ENCODE peak calls at places on chromosomes 1 and 21, in four cellular contexts. B is SJSA1, A is psoas muscle, G is H1. S is an unnamed sample. For H3K9me3, the result is how much of the 10 kb centered on the place peaks cover.

GRCh38 chr1:203493901-203494300 is at the start of gene OPTC:
- DNase-seq in B (no peak), A (no peak), G (no peak), S (no peak)

GRCh38 chr21:46423546-46424061 is 35.1 kb upstream of the DIP2A start:
- DNase-seq in B (no peak), A (no peak), G (no peak), S (no peak)

GRCh38 chr1:179230251-179230650 is 774 bp upstream of the ABL2 start:
- DNase-seq in B (peak), A (no peak), G (no peak), S (no peak)

GRCh38 chr1:36989260-36989659 is 45.1 kb downstream of the GRIK3 start:
- DNase-seq in B (no peak), A (no peak), G (no peak), S (no peak)

GRCh38 chr1:215526147-215526845 is 40.8 kb upstream of the KCTD3 start:
- DNase-seq in B (peak), A (no peak), G (no peak), S (no peak)

GRCh38 chr1:167166703-167167100 is 54.0 kb upstream of the POU2F1 start:
- DNase-seq in B (no peak), A (no peak), G (no peak), S (no peak)

GRCh38 chr1:19000065-19000464 is 43.6 kb upstream of the IFFO2 start:
- DNase-seq in B (no peak), A (no peak), G (no peak), S (no peak)

GRCh38 chr1:200180821-200181220 is 153.3 kb downstream of the NR5A2 start:
- DNase-seq in B (peak), A (no peak), G (no peak), S (no peak)

GRCh38 chr1:202786804-202787203 is 21.4 kb downstream of the KDM5B start:
- DNase-seq in B (no peak), A (no peak), G (no peak), S (no peak)

DNA sequence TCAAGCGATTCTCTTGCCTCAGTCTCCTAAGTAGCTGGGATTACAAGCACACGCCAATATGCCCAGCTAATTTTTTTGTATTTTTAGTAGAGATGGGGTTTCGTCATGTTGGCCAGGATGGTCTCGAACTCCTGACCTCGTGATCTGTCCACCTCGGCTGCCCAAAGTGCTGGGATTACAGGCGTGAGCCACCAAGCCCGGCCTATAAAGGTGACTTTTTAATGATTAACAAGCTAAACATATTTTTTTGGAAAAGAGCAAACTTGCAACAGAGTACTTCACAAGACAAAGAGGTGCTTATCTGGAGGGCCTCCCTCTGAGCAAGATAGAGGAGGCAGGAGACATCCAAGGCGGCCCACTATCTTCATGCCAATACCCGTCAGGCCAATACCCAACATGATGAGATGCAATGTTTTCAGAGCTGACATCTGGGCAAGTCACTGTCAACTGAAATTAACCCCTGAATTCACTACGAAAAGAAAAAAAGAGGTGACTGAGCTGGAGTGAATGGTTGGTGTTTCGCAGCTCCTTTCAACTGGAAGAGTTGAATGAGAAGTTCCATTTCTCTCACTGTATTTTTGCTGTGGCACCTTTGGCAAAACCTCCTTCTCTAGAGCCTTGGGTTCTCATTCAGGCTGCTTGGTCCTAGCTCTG is 10.4 kb downstream of the BCAR3 start:
- DNase-seq in B (no peak), A (no peak), G (no peak), S (no peak)
- H3K27ac ChIP-seq in B (no peak), A (peak), G (no peak), S (no peak)

GRCh38 chr1:231264642-231265041 is 23.6 kb downstream of the GNPAT start:
- DNase-seq in B (no peak), A (no peak), G (no peak), S (no peak)
- H3K9me3 ChIP-seq in B (under half), A (under half), G (under half), S (under half)

DNA sequence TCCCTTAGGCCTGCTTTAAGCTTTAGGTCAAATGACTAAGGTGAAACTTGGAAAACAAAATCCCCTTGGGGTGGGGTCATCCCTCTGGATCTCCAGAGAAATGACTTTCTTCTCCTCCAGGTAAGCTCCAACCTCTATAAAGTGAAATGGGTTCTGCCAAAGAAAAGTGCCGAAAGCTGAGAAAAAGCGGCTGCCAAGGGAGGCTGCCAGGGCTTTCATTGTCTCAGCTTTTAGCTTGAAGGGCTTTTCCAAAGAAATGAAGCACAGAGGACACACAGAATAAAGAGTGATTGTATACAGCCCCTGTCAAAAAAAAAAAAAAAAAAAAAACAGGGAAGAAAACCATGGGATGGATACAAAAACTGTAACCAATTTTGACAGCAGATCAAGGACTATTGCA is 126.9 kb downstream of the TGFBR3 start:
- DNase-seq in B (no peak), A (no peak), G (no peak), S (no peak)
- H3K27ac ChIP-seq in B (peak), A (no peak), G (no peak), S (no peak)

GRCh38 chr1:194268839-194269238 is 1082.4 kb upstream of the B3GALT2 start:
- DNase-seq in B (no peak), A (no peak), G (no peak), S (no peak)
- H3K9me3 ChIP-seq in B (under half), A (under half), G (under half), S (under half)

GRCh38 chr1:71994646-71995045 is 287.7 kb downstream of the NEGR1 start:
- DNase-seq in B (no peak), A (no peak), G (no peak), S (no peak)
- H3K27ac ChIP-seq in B (no peak), A (no peak), G (no peak), S (no peak)

DNA sequence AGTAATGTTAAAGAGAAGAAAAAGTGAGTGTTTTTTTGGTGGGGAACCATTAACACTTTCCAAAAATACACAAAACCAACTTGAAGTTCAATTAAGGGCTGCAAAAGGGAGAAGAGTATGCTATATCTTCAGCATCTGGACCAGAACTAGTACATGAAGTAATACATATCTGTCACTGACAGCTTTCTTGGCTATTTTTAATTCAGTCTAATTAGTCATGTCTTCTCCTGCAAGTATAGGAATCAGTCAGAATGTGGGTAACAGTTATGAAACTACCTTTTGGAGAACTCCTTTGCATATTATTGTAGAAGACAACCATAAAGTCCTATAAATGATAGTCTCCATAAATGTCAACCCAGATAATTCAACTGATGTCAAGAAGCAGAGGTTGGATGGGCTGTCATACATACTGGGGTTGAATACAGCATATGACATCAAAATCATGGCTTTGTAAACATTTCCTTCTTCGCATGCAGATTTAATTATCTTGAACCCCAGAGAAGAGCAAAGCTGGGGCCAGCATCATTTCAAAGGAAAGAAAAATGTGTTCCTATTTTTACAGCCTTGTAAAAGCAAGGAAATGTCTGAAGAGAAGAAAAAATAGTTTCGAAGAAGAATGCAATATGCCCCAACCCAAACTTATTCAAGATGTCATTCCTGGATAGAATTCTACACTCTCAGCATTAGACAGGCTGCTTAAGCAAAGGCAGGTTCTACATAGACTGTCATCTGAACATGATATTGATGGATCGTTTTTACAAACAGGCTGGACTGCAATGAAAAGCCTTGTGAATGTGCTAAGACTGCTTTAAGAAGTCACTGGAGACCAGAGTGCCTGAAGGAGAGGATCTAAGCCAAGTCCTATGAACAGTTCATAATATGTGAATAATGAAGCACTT is 901.0 kb downstream of the TTLL7 start:
- DNase-seq in B (no peak), A (no peak), G (no peak), S (no peak)
- H3K9me3 ChIP-seq in B (under half), A (under half), G (under half), S (under half)

GRCh38 chr1:207839083-207839413 is 71.9 kb downstream of the CD34 start:
- DNase-seq in B (no peak), A (no peak), G (no peak), S (no peak)
- H3K27ac ChIP-seq in B (no peak), A (peak), G (no peak), S (no peak)

GRCh38 chr1:247147781-247148180 is 24.0 kb downstream of the ZNF124 start:
- DNase-seq in B (no peak), A (no peak), G (no peak), S (no peak)
- H3K9me3 ChIP-seq in B (under half), A (half or more), G (under half), S (under half)

GRCh38 chr1:15406911-15407559 is 2.7 kb upstream of the EFHD2 start:
- DNase-seq in B (no peak), A (peak), G (no peak), S (no peak)
- H3K27ac ChIP-seq in B (peak), A (no peak), G (no peak), S (no peak)